ENCODE peak calls at places on chromosome 1, in eight cellular contexts. One of them, this sample, is unnamed.
A peak's percentile ranks its signal among the peaks of the same experiment; 100 is the strongest.

GRCh38 chr1:179493323-179493722 is 82.4 kb downstream of the NPHS2 start:
- DNase-seq in CD8-positive, alpha-beta T cell: no peak
- DNase-seq in GM23248: no peak
- DNase-seq in osteoblast: no peak
- DNase-seq in pancreas: no peak
- DNase-seq in heart left ventricle: no peak
- DNase-seq in psoas muscle: no peak
- DNase-seq in GM23338: no peak
- DNase-seq in this sample: no peak

GRCh38 chr1:207336559-207337467 is 15.3 kb downstream of the CD55 start:
- DNase-seq in GM23248: no peak
- DNase-seq in pancreas: no peak
- DNase-seq in heart left ventricle: no peak
- DNase-seq in osteoblast: no peak
- DNase-seq in psoas muscle: no peak
- DNase-seq in GM23338: no peak
- DNase-seq in CD8-positive, alpha-beta T cell: peak; percentile 28
- DNase-seq in this sample: no peak

GRCh38 chr1:219900201-219900600 is 28.2 kb downstream of the SLC30A10 start:
- DNase-seq in psoas muscle: no peak
- DNase-seq in GM23338: no peak
- DNase-seq in GM23248: no peak
- DNase-seq in osteoblast: no peak
- DNase-seq in pancreas: no peak
- DNase-seq in CD8-positive, alpha-beta T cell: no peak
- DNase-seq in heart left ventricle: no peak
- DNase-seq in this sample: no peak

GRCh38 chr1:202160377-202160940 is at the start of gene PTPN7:
- DNase-seq in osteoblast: peak; percentile 81
- DNase-seq in GM23248: no peak
- DNase-seq in heart left ventricle: no peak
- DNase-seq in GM23338: no peak
- DNase-seq in CD8-positive, alpha-beta T cell: peak; percentile 86
- DNase-seq in pancreas: no peak
- DNase-seq in psoas muscle: no peak
- DNase-seq in this sample: peak; percentile 69

GRCh38 chr1:232382671-232383070 is 247.3 kb downstream of the SIPA1L2 start:
- DNase-seq in osteoblast: no peak
- DNase-seq in psoas muscle: no peak
- DNase-seq in GM23248: peak; percentile 82
- DNase-seq in heart left ventricle: no peak
- DNase-seq in pancreas: no peak
- DNase-seq in GM23338: no peak
- DNase-seq in CD8-positive, alpha-beta T cell: no peak
- DNase-seq in this sample: no peak

GRCh38 chr1:174789399-174789798 is 210.3 kb upstream of the CACYBP start:
- DNase-seq in osteoblast: peak; percentile 84
- DNase-seq in GM23248: peak; percentile 89
- DNase-seq in CD8-positive, alpha-beta T cell: no peak
- DNase-seq in psoas muscle: no peak
- DNase-seq in GM23338: no peak
- DNase-seq in heart left ventricle: no peak
- DNase-seq in pancreas: no peak
- DNase-seq in this sample: no peak

GRCh38 chr1:223512016-223512415 is 118.8 kb downstream of the CCDC185 start:
- DNase-seq in psoas muscle: no peak
- DNase-seq in GM23338: no peak
- DNase-seq in osteoblast: no peak
- DNase-seq in CD8-positive, alpha-beta T cell: no peak
- DNase-seq in pancreas: no peak
- DNase-seq in GM23248: no peak
- DNase-seq in heart left ventricle: no peak
- DNase-seq in this sample: no peak

GRCh38 chr1:159827102-159827490 is 423 bp downstream of the SLAMF8 start:
- DNase-seq in heart left ventricle: no peak
- DNase-seq in GM23338: no peak
- DNase-seq in CD8-positive, alpha-beta T cell: no peak
- DNase-seq in psoas muscle: no peak
- DNase-seq in pancreas: no peak
- DNase-seq in osteoblast: no peak
- DNase-seq in GM23248: no peak
- DNase-seq in this sample: no peak

GRCh38 chr1:165371588-165372235 is 15.2 kb upstream of the LMX1A start:
- DNase-seq in CD8-positive, alpha-beta T cell: no peak
- DNase-seq in osteoblast: no peak
- DNase-seq in pancreas: no peak
- DNase-seq in psoas muscle: no peak
- DNase-seq in GM23338: no peak
- DNase-seq in heart left ventricle: no peak
- DNase-seq in GM23248: peak; percentile 32
- DNase-seq in this sample: no peak

GRCh38 chr1:238660849-238661248 is 725.5 kb upstream of the CHRM3 start:
- DNase-seq in GM23338: no peak
- DNase-seq in CD8-positive, alpha-beta T cell: no peak
- DNase-seq in osteoblast: no peak
- DNase-seq in pancreas: no peak
- DNase-seq in psoas muscle: no peak
- DNase-seq in GM23248: no peak
- DNase-seq in heart left ventricle: no peak
- DNase-seq in this sample: no peak

GRCh38 chr1:118101445-118101844 is 83.6 kb downstream of the SPAG17 start:
- DNase-seq in osteoblast: no peak
- DNase-seq in psoas muscle: no peak
- DNase-seq in heart left ventricle: no peak
- DNase-seq in pancreas: no peak
- DNase-seq in GM23248: peak; percentile 90
- DNase-seq in GM23338: no peak
- DNase-seq in CD8-positive, alpha-beta T cell: no peak
- DNase-seq in this sample: no peak

GRCh38 chr1:151255381-151255780 is 847 bp downstream of the PSMD4 start:
- DNase-seq in GM23248: peak; percentile 51
- DNase-seq in heart left ventricle: no peak
- DNase-seq in GM23338: no peak
- DNase-seq in osteoblast: peak; percentile 71
- DNase-seq in CD8-positive, alpha-beta T cell: no peak
- DNase-seq in psoas muscle: no peak
- DNase-seq in pancreas: no peak
- DNase-seq in this sample: no peak

GRCh38 chr1:92117526-92117925 is 37.4 kb downstream of the BTBD8 start:
- DNase-seq in CD8-positive, alpha-beta T cell: no peak
- DNase-seq in pancreas: no peak
- DNase-seq in heart left ventricle: no peak
- DNase-seq in psoas muscle: no peak
- DNase-seq in GM23338: no peak
- DNase-seq in osteoblast: no peak
- DNase-seq in GM23248: no peak
- DNase-seq in this sample: no peak

GRCh38 chr1:206895320-206895719 is 1.9 kb upstream of the IL24 start:
- DNase-seq in osteoblast: no peak
- DNase-seq in CD8-positive, alpha-beta T cell: no peak
- DNase-seq in GM23338: no peak
- DNase-seq in heart left ventricle: no peak
- DNase-seq in pancreas: no peak
- DNase-seq in GM23248: no peak
- DNase-seq in psoas muscle: no peak
- DNase-seq in this sample: no peak

GRCh38 chr1:209383422-209383821 is 200.1 kb upstream of the CAMK1G start:
- DNase-seq in psoas muscle: no peak
- DNase-seq in CD8-positive, alpha-beta T cell: no peak
- DNase-seq in heart left ventricle: no peak
- DNase-seq in GM23338: no peak
- DNase-seq in GM23248: no peak
- DNase-seq in osteoblast: no peak
- DNase-seq in pancreas: no peak
- DNase-seq in this sample: no peak

DNA sequence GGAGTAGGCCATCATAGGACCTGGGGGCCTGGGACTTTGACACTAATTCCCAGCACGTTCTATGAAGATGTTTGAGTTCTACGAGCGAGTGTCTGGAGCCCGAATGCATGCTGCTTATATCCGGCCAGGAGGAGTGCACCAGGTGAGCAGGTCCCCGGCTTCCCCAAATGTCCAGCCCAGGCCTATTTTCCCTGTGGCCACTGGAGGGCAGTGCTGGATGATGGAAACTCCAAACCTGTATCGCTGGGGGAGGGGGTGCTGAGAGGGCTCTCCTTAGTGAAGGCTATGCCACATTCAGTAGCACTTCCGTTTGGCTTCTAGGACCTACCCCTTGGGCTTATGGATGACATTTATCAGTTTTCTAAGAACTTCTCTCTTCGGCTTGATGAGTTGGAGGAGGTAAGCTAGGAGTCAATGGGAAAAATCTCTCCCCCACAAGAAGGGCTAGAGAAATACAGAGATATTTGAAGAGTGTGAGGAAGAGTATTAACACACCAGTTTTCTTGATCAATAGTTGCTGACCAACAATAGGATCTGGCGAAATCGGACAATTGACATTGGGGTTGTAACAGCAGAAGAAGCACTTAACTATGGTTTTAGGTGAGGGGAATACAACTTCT is 5.2 kb upstream of the FCER1G start:
- DNase-seq in heart left ventricle: peak; percentile 86
- DNase-seq in osteoblast: peak; percentile 86
- DNase-seq in psoas muscle: peak; percentile 86
- DNase-seq in GM23248: peak; percentile 89
- DNase-seq in GM23338: peak; percentile 98
- DNase-seq in CD8-positive, alpha-beta T cell: peak; percentile 74
- DNase-seq in pancreas: peak; percentile 85
- DNase-seq in this sample: peak; percentile 91
- H3K36me3 ChIP-seq in heart left ventricle: peaks cover 4% of the 10 kb centered on the region
- H3K36me3 ChIP-seq in osteoblast: peaks cover 73% of the 10 kb centered on the region
- H3K36me3 ChIP-seq in psoas muscle: peaks cover 24% of the 10 kb centered on the region
- H3K36me3 ChIP-seq in GM23248: peaks cover 64% of the 10 kb centered on the region
- H3K36me3 ChIP-seq in GM23338: peaks cover 59% of the 10 kb centered on the region
- H3K36me3 ChIP-seq in CD8-positive, alpha-beta T cell: peaks cover 56% of the 10 kb centered on the region
- H3K36me3 ChIP-seq in pancreas: peaks cover 24% of the 10 kb centered on the region
- H3K36me3 ChIP-seq in this sample: peaks cover 41% of the 10 kb centered on the region

GRCh38 chr1:218259800-218260199 is 25.3 kb upstream of the RRP15 start:
- DNase-seq in psoas muscle: no peak
- DNase-seq in heart left ventricle: no peak
- DNase-seq in GM23338: peak; percentile 75
- DNase-seq in CD8-positive, alpha-beta T cell: no peak
- DNase-seq in GM23248: no peak
- DNase-seq in osteoblast: no peak
- DNase-seq in pancreas: no peak
- DNase-seq in this sample: peak; percentile 34

GRCh38 chr1:218257971-218258370 is 27.1 kb upstream of the RRP15 start:
- DNase-seq in pancreas: no peak
- DNase-seq in CD8-positive, alpha-beta T cell: no peak
- DNase-seq in osteoblast: no peak
- DNase-seq in GM23248: no peak
- DNase-seq in psoas muscle: no peak
- DNase-seq in heart left ventricle: no peak
- DNase-seq in GM23338: no peak
- DNase-seq in this sample: no peak

GRCh38 chr1:218257371-218257770 is 27.7 kb upstream of the RRP15 start:
- DNase-seq in psoas muscle: no peak
- DNase-seq in CD8-positive, alpha-beta T cell: no peak
- DNase-seq in heart left ventricle: no peak
- DNase-seq in GM23338: no peak
- DNase-seq in osteoblast: no peak
- DNase-seq in GM23248: no peak
- DNase-seq in pancreas: no peak
- DNase-seq in this sample: no peak

GRCh38 chr1:218262259-218262658 is 22.8 kb upstream of the RRP15 start:
- DNase-seq in psoas muscle: no peak
- DNase-seq in heart left ventricle: no peak
- DNase-seq in osteoblast: no peak
- DNase-seq in CD8-positive, alpha-beta T cell: no peak
- DNase-seq in GM23248: no peak
- DNase-seq in pancreas: no peak
- DNase-seq in GM23338: no peak
- DNase-seq in this sample: no peak

GRCh38 chr1:218259339-218259738 is 25.8 kb upstream of the RRP15 start:
- DNase-seq in psoas muscle: no peak
- DNase-seq in CD8-positive, alpha-beta T cell: no peak
- DNase-seq in GM23248: no peak
- DNase-seq in GM23338: no peak
- DNase-seq in osteoblast: no peak
- DNase-seq in heart left ventricle: no peak
- DNase-seq in pancreas: no peak
- DNase-seq in this sample: no peak
- H3K27me3 ChIP-seq in psoas muscle: no peaks in the 10 kb centered on the region
- H3K27me3 ChIP-seq in CD8-positive, alpha-beta T cell: no peaks in the 10 kb centered on the region
- H3K27me3 ChIP-seq in GM23248: no peaks in the 10 kb centered on the region
- H3K27me3 ChIP-seq in GM23338: no peaks in the 10 kb centered on the region
- H3K27me3 ChIP-seq in osteoblast: peaks cover 2% of the 10 kb centered on the region
- H3K27me3 ChIP-seq in heart left ventricle: no peaks in the 10 kb centered on the region
- H3K27me3 ChIP-seq in pancreas: no peaks in the 10 kb centered on the region
- H3K27me3 ChIP-seq in this sample: no peaks in the 10 kb centered on the region

DNA sequence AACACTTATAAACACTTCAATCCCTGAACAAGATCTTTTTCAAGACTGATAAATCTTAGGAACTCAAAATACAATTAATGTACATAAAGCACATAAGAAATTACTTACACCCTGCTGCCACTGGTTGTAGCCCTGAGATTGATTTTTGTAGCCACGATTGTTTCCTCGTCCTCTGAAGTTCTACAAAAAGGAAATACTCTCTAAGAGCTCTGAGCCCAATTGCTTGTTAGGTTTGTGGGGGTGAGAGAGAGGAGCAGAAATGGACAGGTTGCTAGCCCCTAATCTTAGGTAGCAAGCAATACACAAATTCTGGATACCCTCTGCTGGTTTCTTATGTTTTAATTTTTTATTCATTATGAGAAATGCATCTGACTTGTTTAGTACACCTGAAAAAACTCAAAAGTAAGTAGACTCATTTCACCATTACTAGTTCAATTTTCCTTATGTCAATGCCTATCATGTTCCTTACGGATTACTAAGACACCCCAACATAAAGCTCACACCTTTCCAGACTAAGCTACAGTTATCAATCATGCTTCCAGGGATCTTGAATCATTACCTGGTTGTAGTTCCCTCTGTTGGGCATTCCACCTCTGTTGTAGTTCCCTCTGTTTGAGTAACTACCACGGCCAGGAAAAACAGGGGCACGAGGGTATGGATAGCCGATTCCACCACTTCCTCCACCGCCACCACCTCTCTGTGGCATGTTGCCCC is 9.3 kb downstream of the HNRNPU start:
- DNase-seq in CD8-positive, alpha-beta T cell: no peak
- DNase-seq in osteoblast: no peak
- DNase-seq in psoas muscle: no peak
- DNase-seq in GM23338: no peak
- DNase-seq in pancreas: no peak
- DNase-seq in GM23248: no peak
- DNase-seq in heart left ventricle: no peak
- DNase-seq in this sample: no peak
- H3K36me3 ChIP-seq in CD8-positive, alpha-beta T cell: peaks cover 71% of the 10 kb centered on the region
- H3K36me3 ChIP-seq in osteoblast: peaks cover 100% of the 10 kb centered on the region
- H3K36me3 ChIP-seq in psoas muscle: peaks cover 19% of the 10 kb centered on the region
- H3K36me3 ChIP-seq in GM23338: peaks cover 91% of the 10 kb centered on the region
- H3K36me3 ChIP-seq in pancreas: peaks cover 41% of the 10 kb centered on the region
- H3K36me3 ChIP-seq in GM23248: peaks cover 100% of the 10 kb centered on the region
- H3K36me3 ChIP-seq in heart left ventricle: no peaks in the 10 kb centered on the region
- H3K36me3 ChIP-seq in this sample: peaks cover 60% of the 10 kb centered on the region

DNA sequence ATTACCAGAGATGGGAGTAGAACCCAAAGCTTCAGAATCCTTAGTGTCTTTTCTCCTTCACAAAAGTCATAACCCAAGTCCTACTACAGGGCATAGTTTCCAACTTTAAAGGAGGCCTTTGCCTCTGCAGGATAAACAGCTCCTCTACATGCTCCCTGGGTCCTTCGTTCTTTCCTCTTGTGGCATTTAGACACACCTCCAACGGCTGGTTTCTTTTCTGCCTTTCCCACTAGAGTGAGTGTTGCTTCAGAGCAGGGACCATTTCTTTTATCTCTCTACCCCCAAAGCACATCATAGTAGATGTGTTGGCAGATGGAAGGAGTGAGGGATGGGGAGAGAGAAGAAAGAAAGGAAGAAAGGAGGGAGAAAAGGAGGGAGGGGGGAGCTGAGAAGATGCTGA is 144.7 kb upstream of the SPATA6 start:
- DNase-seq in osteoblast: no peak
- DNase-seq in psoas muscle: no peak
- DNase-seq in GM23338: no peak
- DNase-seq in GM23248: no peak
- DNase-seq in pancreas: no peak
- DNase-seq in CD8-positive, alpha-beta T cell: no peak
- DNase-seq in heart left ventricle: no peak
- DNase-seq in this sample: no peak
- H3K27me3 ChIP-seq in osteoblast: no peaks in the 10 kb centered on the region
- H3K27me3 ChIP-seq in psoas muscle: no peaks in the 10 kb centered on the region
- H3K27me3 ChIP-seq in GM23338: no peaks in the 10 kb centered on the region
- H3K27me3 ChIP-seq in GM23248: peaks cover 5% of the 10 kb centered on the region
- H3K27me3 ChIP-seq in pancreas: no peaks in the 10 kb centered on the region
- H3K27me3 ChIP-seq in CD8-positive, alpha-beta T cell: no peaks in the 10 kb centered on the region
- H3K27me3 ChIP-seq in heart left ventricle: peaks cover 5% of the 10 kb centered on the region
- H3K27me3 ChIP-seq in this sample: no peaks in the 10 kb centered on the region